ENCODE peak calls at places on chromosomes 5 and 9, in seven cellular contexts. One of them, this sample, is unnamed.

GRCh38 chr5:147169846-147170245 is 65.0 kb upstream of the STK32A start:
- DNase-seq in fibroblast of villous mesenchyme: no peak
- DNase-seq in T-helper 2 cell: no peak
- DNase-seq in mucosa of descending colon: no peak
- DNase-seq in HFF-Myc: no peak
- DNase-seq in fibroblast of the aortic adventitia: no peak
- DNase-seq in Calu3: no peak
- DNase-seq in this sample: no peak

GRCh38 chr5:74587895-74588294 is 52.6 kb downstream of the ENC1 start:
- DNase-seq in fibroblast of villous mesenchyme: no peak
- DNase-seq in T-helper 2 cell: no peak
- DNase-seq in fibroblast of the aortic adventitia: no peak
- DNase-seq in HFF-Myc: no peak
- DNase-seq in Calu3: no peak
- DNase-seq in mucosa of descending colon: no peak
- DNase-seq in this sample: no peak

GRCh38 chr9:127940598-127940997 is 2.9 kb upstream of the DPM2 start:
- DNase-seq in HFF-Myc: no peak
- DNase-seq in mucosa of descending colon: no peak
- DNase-seq in fibroblast of the aortic adventitia: no peak
- DNase-seq in Calu3: no peak
- DNase-seq in fibroblast of villous mesenchyme: no peak
- DNase-seq in T-helper 2 cell: no peak
- DNase-seq in this sample: no peak

GRCh38 chr5:96329886-96330531 is 103.0 kb downstream of the PCSK1 start:
- DNase-seq in fibroblast of villous mesenchyme: no peak
- DNase-seq in Calu3: no peak
- DNase-seq in HFF-Myc: no peak
- DNase-seq in fibroblast of the aortic adventitia: no peak
- DNase-seq in mucosa of descending colon: no peak
- DNase-seq in T-helper 2 cell: no peak
- DNase-seq in this sample: no peak

GRCh38 chr5:35202319-35203111 is 27.8 kb downstream of the PRLR start:
- DNase-seq in mucosa of descending colon: peak
- DNase-seq in Calu3: peak
- DNase-seq in fibroblast of villous mesenchyme: peak
- DNase-seq in HFF-Myc: peak
- DNase-seq in T-helper 2 cell: peak
- DNase-seq in fibroblast of the aortic adventitia: peak
- DNase-seq in this sample: peak

GRCh38 chr9:132670359-132670815 is at the start of gene GTF3C4:
- DNase-seq in mucosa of descending colon: peak
- DNase-seq in HFF-Myc: no peak
- DNase-seq in Calu3: peak
- DNase-seq in fibroblast of villous mesenchyme: no peak
- DNase-seq in T-helper 2 cell: peak
- DNase-seq in fibroblast of the aortic adventitia: peak
- DNase-seq in this sample: peak

GRCh38 chr5:179427676-179428056 is 82.4 kb upstream of the ADAMTS2 start:
- DNase-seq in mucosa of descending colon: no peak
- DNase-seq in fibroblast of villous mesenchyme: no peak
- DNase-seq in Calu3: no peak
- DNase-seq in T-helper 2 cell: no peak
- DNase-seq in fibroblast of the aortic adventitia: no peak
- DNase-seq in HFF-Myc: no peak
- DNase-seq in this sample: no peak

GRCh38 chr5:505946-506555 is 18.2 kb downstream of the SLC9A3 start:
- DNase-seq in Calu3: peak
- DNase-seq in fibroblast of villous mesenchyme: no peak
- DNase-seq in HFF-Myc: no peak
- DNase-seq in mucosa of descending colon: peak
- DNase-seq in T-helper 2 cell: no peak
- DNase-seq in fibroblast of the aortic adventitia: no peak
- DNase-seq in this sample: peak

GRCh38 chr5:78908173-78908901 is 76.8 kb downstream of the ARSB start:
- DNase-seq in mucosa of descending colon: peak
- DNase-seq in HFF-Myc: peak
- DNase-seq in fibroblast of villous mesenchyme: peak
- DNase-seq in Calu3: no peak
- DNase-seq in T-helper 2 cell: no peak
- DNase-seq in fibroblast of the aortic adventitia: peak
- DNase-seq in this sample: peak

GRCh38 chr9:33202552-33203300 is 35.6 kb upstream of the B4GALT1 start:
- DNase-seq in mucosa of descending colon: peak
- DNase-seq in HFF-Myc: peak
- DNase-seq in fibroblast of villous mesenchyme: peak
- DNase-seq in Calu3: no peak
- DNase-seq in T-helper 2 cell: peak
- DNase-seq in fibroblast of the aortic adventitia: peak
- DNase-seq in this sample: no peak

GRCh38 chr9:129626079-129626943 is at the start of gene NTMT1:
- DNase-seq in T-helper 2 cell: peak
- DNase-seq in mucosa of descending colon: peak
- DNase-seq in Calu3: peak
- DNase-seq in HFF-Myc: no peak
- DNase-seq in fibroblast of villous mesenchyme: peak
- DNase-seq in fibroblast of the aortic adventitia: peak
- DNase-seq in this sample: peak

GRCh38 chr9:136882109-136882946 is 4.0 kb upstream of the TRAF2 start:
- DNase-seq in Calu3: peak
- DNase-seq in T-helper 2 cell: peak
- DNase-seq in fibroblast of the aortic adventitia: peak
- DNase-seq in HFF-Myc: peak
- DNase-seq in fibroblast of villous mesenchyme: peak
- DNase-seq in mucosa of descending colon: peak
- DNase-seq in this sample: peak

GRCh38 chr5:149271717-149272558 is at the start of gene AFAP1L1:
- DNase-seq in mucosa of descending colon: peak
- DNase-seq in HFF-Myc: no peak
- DNase-seq in Calu3: peak
- DNase-seq in fibroblast of the aortic adventitia: peak
- DNase-seq in fibroblast of villous mesenchyme: peak
- DNase-seq in T-helper 2 cell: no peak
- DNase-seq in this sample: peak

GRCh38 chr9:88534456-88535225 is at the start of gene NXNL2:
- DNase-seq in T-helper 2 cell: peak
- DNase-seq in HFF-Myc: no peak
- DNase-seq in fibroblast of villous mesenchyme: peak
- DNase-seq in Calu3: peak
- DNase-seq in mucosa of descending colon: peak
- DNase-seq in fibroblast of the aortic adventitia: peak
- DNase-seq in this sample: peak

GRCh38 chr9:110214090-110214489 is 6.1 kb upstream of the C9orf152 start:
- DNase-seq in mucosa of descending colon: no peak
- DNase-seq in T-helper 2 cell: no peak
- DNase-seq in fibroblast of the aortic adventitia: no peak
- DNase-seq in Calu3: no peak
- DNase-seq in fibroblast of villous mesenchyme: no peak
- DNase-seq in HFF-Myc: no peak
- DNase-seq in this sample: no peak

GRCh38 chr5:38695021-38695961 is 138.8 kb upstream of the LIFR start:
- DNase-seq in mucosa of descending colon: no peak
- DNase-seq in fibroblast of villous mesenchyme: peak
- DNase-seq in Calu3: no peak
- DNase-seq in T-helper 2 cell: no peak
- DNase-seq in HFF-Myc: no peak
- DNase-seq in fibroblast of the aortic adventitia: no peak
- DNase-seq in this sample: no peak

GRCh38 chr9:109817846-109818472 is 38.0 kb downstream of the PALM2AKAP2 start:
- DNase-seq in mucosa of descending colon: peak
- DNase-seq in HFF-Myc: peak
- DNase-seq in fibroblast of villous mesenchyme: peak
- DNase-seq in T-helper 2 cell: peak
- DNase-seq in fibroblast of the aortic adventitia: peak
- DNase-seq in Calu3: peak
- DNase-seq in this sample: peak

GRCh38 chr5:145846087-145846486 is 10.9 kb upstream of the PRELID2 start:
- DNase-seq in T-helper 2 cell: no peak
- DNase-seq in fibroblast of the aortic adventitia: no peak
- DNase-seq in HFF-Myc: no peak
- DNase-seq in Calu3: no peak
- DNase-seq in mucosa of descending colon: no peak
- DNase-seq in fibroblast of villous mesenchyme: no peak
- DNase-seq in this sample: no peak

GRCh38 chr5:38831909-38832308 is 13.9 kb upstream of the OSMR start:
- DNase-seq in HFF-Myc: no peak
- DNase-seq in mucosa of descending colon: no peak
- DNase-seq in fibroblast of the aortic adventitia: peak
- DNase-seq in fibroblast of villous mesenchyme: peak
- DNase-seq in Calu3: no peak
- DNase-seq in T-helper 2 cell: peak
- DNase-seq in this sample: peak

GRCh38 chr9:104961238-104961637 is 33.3 kb upstream of the ABCA1 start:
- DNase-seq in fibroblast of the aortic adventitia: no peak
- DNase-seq in HFF-Myc: peak
- DNase-seq in Calu3: peak
- DNase-seq in T-helper 2 cell: peak
- DNase-seq in mucosa of descending colon: peak
- DNase-seq in fibroblast of villous mesenchyme: peak
- DNase-seq in this sample: peak

GRCh38 chr5:129541648-129542251 is 81.7 kb downstream of the ADAMTS19 start:
- DNase-seq in fibroblast of villous mesenchyme: peak
- DNase-seq in fibroblast of the aortic adventitia: no peak
- DNase-seq in mucosa of descending colon: no peak
- DNase-seq in Calu3: peak
- DNase-seq in T-helper 2 cell: no peak
- DNase-seq in HFF-Myc: peak
- DNase-seq in this sample: no peak

GRCh38 chr9:104905153-104905901 is 22.6 kb downstream of the ABCA1 start:
- DNase-seq in fibroblast of villous mesenchyme: no peak
- DNase-seq in fibroblast of the aortic adventitia: no peak
- DNase-seq in mucosa of descending colon: no peak
- DNase-seq in Calu3: no peak
- DNase-seq in T-helper 2 cell: no peak
- DNase-seq in HFF-Myc: no peak
- DNase-seq in this sample: no peak

GRCh38 chr9:97484134-97484533 is 17.3 kb upstream of the TMOD1 start:
- DNase-seq in T-helper 2 cell: no peak
- DNase-seq in HFF-Myc: no peak
- DNase-seq in Calu3: no peak
- DNase-seq in fibroblast of the aortic adventitia: no peak
- DNase-seq in mucosa of descending colon: no peak
- DNase-seq in fibroblast of villous mesenchyme: no peak
- DNase-seq in this sample: no peak

GRCh38 chr9:20989923-20990341 is 41.5 kb downstream of the HACD4 start:
- DNase-seq in mucosa of descending colon: peak
- DNase-seq in HFF-Myc: no peak
- DNase-seq in Calu3: no peak
- DNase-seq in T-helper 2 cell: no peak
- DNase-seq in fibroblast of the aortic adventitia: no peak
- DNase-seq in fibroblast of villous mesenchyme: no peak
- DNase-seq in this sample: no peak

GRCh38 chr5:180803181-180804128 is 849 bp upstream of the MGAT1 start:
- DNase-seq in fibroblast of villous mesenchyme: peak
- DNase-seq in Calu3: no peak
- DNase-seq in mucosa of descending colon: peak
- DNase-seq in fibroblast of the aortic adventitia: peak
- DNase-seq in T-helper 2 cell: peak
- DNase-seq in HFF-Myc: no peak
- DNase-seq in this sample: peak

GRCh38 chr5:137619191-137619870 is 116.6 kb downstream of the KLHL3 start:
- DNase-seq in T-helper 2 cell: no peak
- DNase-seq in HFF-Myc: peak
- DNase-seq in Calu3: no peak
- DNase-seq in fibroblast of villous mesenchyme: peak
- DNase-seq in fibroblast of the aortic adventitia: peak
- DNase-seq in mucosa of descending colon: peak
- DNase-seq in this sample: no peak

GRCh38 chr9:114116061-114116747 is 17.1 kb upstream of the KIF12 start:
- DNase-seq in fibroblast of villous mesenchyme: no peak
- DNase-seq in fibroblast of the aortic adventitia: no peak
- DNase-seq in mucosa of descending colon: no peak
- DNase-seq in T-helper 2 cell: no peak
- DNase-seq in HFF-Myc: no peak
- DNase-seq in Calu3: no peak
- DNase-seq in this sample: no peak

GRCh38 chr5:123448017-123448617 is 24.9 kb upstream of the CEP120 start:
- DNase-seq in fibroblast of the aortic adventitia: no peak
- DNase-seq in fibroblast of villous mesenchyme: no peak
- DNase-seq in mucosa of descending colon: no peak
- DNase-seq in Calu3: no peak
- DNase-seq in T-helper 2 cell: peak
- DNase-seq in HFF-Myc: no peak
- DNase-seq in this sample: no peak

GRCh38 chr5:145484195-145484594 is 350.9 kb downstream of the PRELID2 start:
- DNase-seq in fibroblast of the aortic adventitia: peak
- DNase-seq in fibroblast of villous mesenchyme: peak
- DNase-seq in mucosa of descending colon: no peak
- DNase-seq in HFF-Myc: peak
- DNase-seq in T-helper 2 cell: no peak
- DNase-seq in Calu3: peak
- DNase-seq in this sample: no peak

GRCh38 chr5:166083183-166083959 is 2208.1 kb upstream of the WWC1 start:
- DNase-seq in HFF-Myc: no peak
- DNase-seq in T-helper 2 cell: no peak
- DNase-seq in fibroblast of villous mesenchyme: no peak
- DNase-seq in mucosa of descending colon: no peak
- DNase-seq in Calu3: no peak
- DNase-seq in fibroblast of the aortic adventitia: no peak
- DNase-seq in this sample: no peak

GRCh38 chr5:902129-902916 is 9.6 kb downstream of the TRIP13 start:
- DNase-seq in mucosa of descending colon: no peak
- DNase-seq in T-helper 2 cell: no peak
- DNase-seq in Calu3: no peak
- DNase-seq in HFF-Myc: no peak
- DNase-seq in fibroblast of the aortic adventitia: no peak
- DNase-seq in fibroblast of villous mesenchyme: no peak
- DNase-seq in this sample: no peak

GRCh38 chr9:135521608-135522095 is 412 bp downstream of the LCN1 start:
- DNase-seq in T-helper 2 cell: no peak
- DNase-seq in Calu3: no peak
- DNase-seq in fibroblast of the aortic adventitia: no peak
- DNase-seq in HFF-Myc: no peak
- DNase-seq in fibroblast of villous mesenchyme: no peak
- DNase-seq in mucosa of descending colon: no peak
- DNase-seq in this sample: no peak

GRCh38 chr5:136408996-136409395 is 43.7 kb upstream of the TRPC7 start:
- DNase-seq in fibroblast of the aortic adventitia: no peak
- DNase-seq in fibroblast of villous mesenchyme: no peak
- DNase-seq in mucosa of descending colon: no peak
- DNase-seq in Calu3: no peak
- DNase-seq in HFF-Myc: no peak
- DNase-seq in T-helper 2 cell: no peak
- DNase-seq in this sample: no peak

GRCh38 chr5:128109138-128109537 is 25.6 kb downstream of the SLC12A2 start:
- DNase-seq in mucosa of descending colon: peak
- DNase-seq in T-helper 2 cell: no peak
- DNase-seq in fibroblast of villous mesenchyme: no peak
- DNase-seq in Calu3: no peak
- DNase-seq in fibroblast of the aortic adventitia: no peak
- DNase-seq in HFF-Myc: no peak
- DNase-seq in this sample: no peak

GRCh38 chr9:122386316-122386872 is 15.6 kb downstream of the PTGS1 start:
- DNase-seq in T-helper 2 cell: no peak
- DNase-seq in fibroblast of villous mesenchyme: no peak
- DNase-seq in Calu3: no peak
- DNase-seq in mucosa of descending colon: no peak
- DNase-seq in fibroblast of the aortic adventitia: no peak
- DNase-seq in HFF-Myc: no peak
- DNase-seq in this sample: no peak

GRCh38 chr5:75337366-75338021 is 474 bp downstream of the HMGCR start:
- DNase-seq in fibroblast of villous mesenchyme: peak
- DNase-seq in T-helper 2 cell: peak
- DNase-seq in fibroblast of the aortic adventitia: no peak
- DNase-seq in Calu3: no peak
- DNase-seq in mucosa of descending colon: peak
- DNase-seq in HFF-Myc: no peak
- DNase-seq in this sample: peak